ENCODE peak calls at places on chromosomes 12 and 14, in four cellular contexts. One of them, this sample, is unnamed.

GRCh38 chr12:108371801-108372344 is 32.8 kb upstream of the CMKLR1 start:
- DNase-seq in fibroblast of lung: peak
- DNase-seq in stomach: no peak
- DNase-seq in AG10803: peak
- DNase-seq in this sample: no peak

GRCh38 chr12:108063192-108063591 is 65.9 kb upstream of the WSCD2 start:
- DNase-seq in fibroblast of lung: peak
- DNase-seq in stomach: no peak
- DNase-seq in AG10803: peak
- DNase-seq in this sample: peak

GRCh38 chr12:94596596-94596995 is 53.8 kb downstream of the TMCC3 start:
- DNase-seq in fibroblast of lung: peak
- DNase-seq in stomach: peak
- DNase-seq in AG10803: no peak
- DNase-seq in this sample: peak

GRCh38 chr12:5648692-5649338 is 216.9 kb downstream of the NTF3 start:
- DNase-seq in fibroblast of lung: peak
- DNase-seq in stomach: no peak
- DNase-seq in AG10803: peak
- DNase-seq in this sample: no peak

GRCh38 chr14:69933623-69934275 is 54.5 kb downstream of the SMOC1 start:
- DNase-seq in fibroblast of lung: no peak
- DNase-seq in stomach: no peak
- DNase-seq in AG10803: no peak
- DNase-seq in this sample: no peak

GRCh38 chr12:23238957-23239356 is 614.0 kb downstream of the ETNK1 start:
- DNase-seq in fibroblast of lung: no peak
- DNase-seq in stomach: no peak
- DNase-seq in AG10803: no peak
- DNase-seq in this sample: no peak

GRCh38 chr12:112584266-112584722 is 165.5 kb downstream of the PTPN11 start:
- DNase-seq in fibroblast of lung: no peak
- DNase-seq in stomach: no peak
- DNase-seq in AG10803: no peak
- DNase-seq in this sample: no peak

GRCh38 chr12:124754949-124755800 is 108.5 kb downstream of the SCARB1 start:
- DNase-seq in fibroblast of lung: peak
- DNase-seq in stomach: peak
- DNase-seq in AG10803: peak
- DNase-seq in this sample: no peak

GRCh38 chr12:27859648-27860047 is 79.6 kb upstream of the MANSC4 start:
- DNase-seq in fibroblast of lung: no peak
- DNase-seq in stomach: no peak
- DNase-seq in AG10803: no peak
- DNase-seq in this sample: no peak

GRCh38 chr12:2286461-2287131 is 233.8 kb downstream of the CACNA1C start:
- DNase-seq in fibroblast of lung: no peak
- DNase-seq in stomach: no peak
- DNase-seq in AG10803: peak
- DNase-seq in this sample: no peak

GRCh38 chr12:129351481-129351880 is 498.2 kb downstream of the GLT1D1 start:
- DNase-seq in fibroblast of lung: no peak
- DNase-seq in stomach: no peak
- DNase-seq in AG10803: no peak
- DNase-seq in this sample: no peak

GRCh38 chr12:102811125-102811737 is 105.8 kb downstream of the PAH start:
- DNase-seq in fibroblast of lung: no peak
- DNase-seq in stomach: no peak
- DNase-seq in AG10803: peak
- DNase-seq in this sample: no peak

GRCh38 chr12:57261385-57261784 is 10.4 kb upstream of the STAC3 start:
- DNase-seq in fibroblast of lung: no peak
- DNase-seq in stomach: no peak
- DNase-seq in AG10803: no peak
- DNase-seq in this sample: no peak

GRCh38 chr12:47276253-47277070 is 196.7 kb upstream of the AMIGO2 start:
- DNase-seq in fibroblast of lung: peak
- DNase-seq in stomach: no peak
- DNase-seq in AG10803: peak
- DNase-seq in this sample: peak

GRCh38 chr12:100225491-100225890 is 24.9 kb downstream of the ACTR6 start:
- DNase-seq in fibroblast of lung: no peak
- DNase-seq in stomach: no peak
- DNase-seq in AG10803: no peak
- DNase-seq in this sample: peak

GRCh38 chr12:51415931-51416330 is 8.7 kb upstream of the SLC4A8 start:
- DNase-seq in fibroblast of lung: no peak
- DNase-seq in stomach: no peak
- DNase-seq in AG10803: no peak
- DNase-seq in this sample: peak

GRCh38 chr12:100897240-100897639 is 102.7 kb downstream of the ANO4 start:
- DNase-seq in fibroblast of lung: no peak
- DNase-seq in stomach: no peak
- DNase-seq in AG10803: no peak
- DNase-seq in this sample: no peak

GRCh38 chr12:100699209-100699608 is 95.4 kb upstream of the ANO4 start:
- DNase-seq in fibroblast of lung: no peak
- DNase-seq in stomach: no peak
- DNase-seq in AG10803: no peak
- DNase-seq in this sample: no peak

GRCh38 chr14:68768316-68768715 is 24.6 kb downstream of the ZFP36L1 start:
- DNase-seq in fibroblast of lung: no peak
- DNase-seq in stomach: no peak
- DNase-seq in AG10803: no peak
- DNase-seq in this sample: no peak

GRCh38 chr14:61342486-61342885 is 21.1 kb downstream of the PRKCH start:
- DNase-seq in fibroblast of lung: no peak
- DNase-seq in stomach: no peak
- DNase-seq in AG10803: no peak
- DNase-seq in this sample: no peak

GRCh38 chr12:66668311-66668710 is 10.6 kb downstream of the GRIP1 start:
- DNase-seq in fibroblast of lung: no peak
- DNase-seq in stomach: no peak
- DNase-seq in AG10803: peak
- DNase-seq in this sample: no peak

GRCh38 chr12:17108877-17109520 is 503.0 kb upstream of the LMO3 start:
- DNase-seq in fibroblast of lung: no peak
- DNase-seq in stomach: no peak
- DNase-seq in AG10803: no peak
- DNase-seq in this sample: peak

GRCh38 chr12:94025730-94026129 is 122.6 kb upstream of the PLXNC1 start:
- DNase-seq in fibroblast of lung: no peak
- DNase-seq in stomach: no peak
- DNase-seq in AG10803: no peak
- DNase-seq in this sample: no peak

GRCh38 chr14:102584871-102585869 is 7.3 kb upstream of the RCOR1 start:
- DNase-seq in fibroblast of lung: no peak
- DNase-seq in stomach: peak
- DNase-seq in AG10803: no peak
- DNase-seq in this sample: peak

GRCh38 chr12:32303171-32303570 is 96.2 kb upstream of the FGD4 start:
- DNase-seq in fibroblast of lung: no peak
- DNase-seq in stomach: no peak
- DNase-seq in AG10803: peak
- DNase-seq in this sample: no peak

GRCh38 chr14:65361920-65362319 is 50.6 kb upstream of the FUT8 start:
- DNase-seq in fibroblast of lung: peak
- DNase-seq in stomach: peak
- DNase-seq in AG10803: peak
- DNase-seq in this sample: peak

GRCh38 chr12:57216014-57216891 is at the start of gene NXPH4:
- DNase-seq in fibroblast of lung: no peak
- DNase-seq in stomach: peak
- DNase-seq in AG10803: no peak
- DNase-seq in this sample: peak

GRCh38 chr14:52033131-52033642 is 35.7 kb downstream of the NID2 start:
- DNase-seq in fibroblast of lung: no peak
- DNase-seq in stomach: no peak
- DNase-seq in AG10803: peak
- DNase-seq in this sample: peak

DNA sequence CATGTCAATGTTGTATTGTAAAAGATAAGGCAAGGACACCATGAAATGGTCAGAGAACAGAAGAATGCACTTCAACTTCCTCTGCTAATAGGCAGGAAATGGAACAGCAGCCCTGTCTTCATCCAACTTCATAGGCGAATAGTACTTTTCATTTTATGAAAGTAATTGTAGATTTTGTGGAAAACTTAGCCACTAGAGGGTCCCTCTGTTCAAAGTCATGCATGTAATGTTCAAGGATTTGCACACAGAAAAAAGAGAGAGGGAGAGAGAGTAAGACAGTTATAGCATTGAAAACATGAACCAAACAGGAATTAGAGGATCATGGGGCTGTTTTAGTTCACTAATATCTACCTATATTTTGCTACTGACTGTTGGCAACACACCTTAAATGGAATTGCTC is 172.2 kb downstream of the FLRT2 start:
- DNase-seq in fibroblast of lung: peak
- DNase-seq in stomach: no peak
- DNase-seq in AG10803: no peak
- DNase-seq in this sample: no peak
- TF ChIP-seq CTCF in fibroblast of lung: peak
- TF ChIP-seq CTCF in stomach: no peak
- TF ChIP-seq CTCF in AG10803: no peak
- TF ChIP-seq CTCF in this sample: no peak

GRCh38 chr12:111434680-111435338 is 29.1 kb downstream of the SH2B3 start:
- DNase-seq in fibroblast of lung: peak
- DNase-seq in stomach: no peak
- DNase-seq in AG10803: peak
- DNase-seq in this sample: no peak
- H3K4me3 ChIP-seq in fibroblast of lung: peak
- H3K4me3 ChIP-seq in stomach: no peak
- H3K4me3 ChIP-seq in AG10803: peak
- H3K4me3 ChIP-seq in this sample: no peak

GRCh38 chr12:9103050-9103854 is 12.5 kb downstream of the A2M start:
- DNase-seq in fibroblast of lung: no peak
- DNase-seq in stomach: no peak
- DNase-seq in AG10803: no peak
- DNase-seq in this sample: no peak
- TF ChIP-seq CTCF in fibroblast of lung: no peak
- TF ChIP-seq CTCF in stomach: no peak
- TF ChIP-seq CTCF in AG10803: no peak
- TF ChIP-seq CTCF in this sample: no peak

GRCh38 chr14:92223027-92223426 is 99.9 kb upstream of the SLC24A4 start:
- DNase-seq in fibroblast of lung: no peak
- DNase-seq in stomach: no peak
- DNase-seq in AG10803: no peak
- DNase-seq in this sample: no peak
- H3K4me3 ChIP-seq in fibroblast of lung: no peak
- H3K4me3 ChIP-seq in stomach: no peak
- H3K4me3 ChIP-seq in AG10803: no peak
- H3K4me3 ChIP-seq in this sample: no peak

DNA sequence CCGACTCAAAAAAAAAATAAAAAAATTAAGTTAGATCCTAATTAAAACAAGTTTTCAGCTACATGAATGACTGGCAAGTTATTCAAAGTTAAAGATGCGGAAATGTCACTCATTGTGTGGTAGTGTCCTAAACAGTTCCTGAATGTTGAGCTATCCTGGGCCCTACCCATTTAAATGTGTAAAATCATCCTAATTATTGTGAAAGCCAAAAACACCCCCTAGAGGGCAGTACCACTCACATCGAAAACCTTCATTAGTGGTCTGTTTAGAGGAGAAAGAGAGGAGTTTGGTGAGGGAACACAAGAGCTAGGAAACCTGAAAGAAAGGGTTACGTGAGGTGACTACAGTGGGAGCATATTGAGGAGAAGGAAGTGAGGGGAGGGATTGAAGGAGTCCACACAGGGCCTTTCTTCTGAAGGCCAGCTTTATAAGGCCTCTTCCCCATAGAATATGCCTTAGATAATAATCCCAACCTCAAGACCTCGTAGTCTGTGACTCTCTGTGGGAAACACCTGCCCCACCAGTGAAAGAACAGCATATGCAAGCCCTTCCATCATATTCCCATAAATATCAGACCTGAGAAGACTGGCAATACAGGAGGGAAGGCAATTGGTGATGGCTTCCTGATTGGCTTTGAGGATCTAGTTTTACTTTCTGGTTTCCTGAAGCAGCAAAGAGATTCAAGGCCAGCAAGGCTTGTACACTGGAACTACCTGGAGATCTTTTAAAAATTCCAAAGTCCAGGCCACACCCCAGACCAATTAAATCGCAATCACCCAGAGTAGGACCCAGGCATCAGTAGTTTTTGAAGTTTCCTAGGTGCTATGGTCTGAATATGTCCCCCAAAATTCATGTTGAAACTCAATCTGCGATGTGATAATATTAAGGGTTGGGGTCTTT is 2.7 kb upstream of the TEP1 start:
- DNase-seq in fibroblast of lung: peak
- DNase-seq in stomach: no peak
- DNase-seq in AG10803: peak
- DNase-seq in this sample: peak
- TF ChIP-seq CTCF in fibroblast of lung: peak
- TF ChIP-seq CTCF in stomach: peak
- TF ChIP-seq CTCF in AG10803: peak
- TF ChIP-seq CTCF in this sample: peak

GRCh38 chr12:63844391-63845341 is at the start of gene SRGAP1:
- DNase-seq in fibroblast of lung: peak
- DNase-seq in stomach: peak
- DNase-seq in AG10803: peak
- DNase-seq in this sample: peak

GRCh38 chr12:63849641-63850040 is 5.1 kb downstream of the SRGAP1 start:
- DNase-seq in fibroblast of lung: no peak
- DNase-seq in stomach: no peak
- DNase-seq in AG10803: no peak
- DNase-seq in this sample: no peak

GRCh38 chr12:63846249-63846967 is 1.9 kb downstream of the SRGAP1 start:
- DNase-seq in fibroblast of lung: peak
- DNase-seq in stomach: no peak
- DNase-seq in AG10803: peak
- DNase-seq in this sample: no peak

GRCh38 chr12:63845726-63846125 is 1.2 kb downstream of the SRGAP1 start:
- DNase-seq in fibroblast of lung: peak
- DNase-seq in stomach: no peak
- DNase-seq in AG10803: peak
- DNase-seq in this sample: peak

DNA sequence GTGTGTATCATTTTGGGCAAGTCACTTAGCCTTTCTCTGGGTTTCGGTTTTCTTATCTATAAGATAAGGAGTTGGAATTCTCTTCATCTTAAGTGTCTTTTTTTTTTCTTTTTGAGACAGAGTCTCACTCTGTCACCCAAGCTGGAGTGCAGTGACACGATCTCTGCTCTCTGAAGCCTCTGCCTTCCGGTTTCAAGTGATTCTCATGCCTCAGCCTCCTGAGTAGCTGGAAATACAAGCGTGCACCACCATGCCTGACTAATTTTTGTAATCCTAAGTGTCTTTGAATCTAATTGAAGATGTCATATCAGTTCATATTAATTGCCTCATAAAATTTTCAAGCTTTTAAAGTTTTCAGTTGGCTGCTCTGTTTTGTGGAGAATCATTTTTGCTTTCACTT is 4.0 kb downstream of the SRGAP1 start:
- DNase-seq in fibroblast of lung: no peak
- DNase-seq in stomach: no peak
- DNase-seq in AG10803: no peak
- DNase-seq in this sample: no peak
- H3K4me3 ChIP-seq in fibroblast of lung: peak
- H3K4me3 ChIP-seq in stomach: no peak
- H3K4me3 ChIP-seq in AG10803: no peak
- H3K4me3 ChIP-seq in this sample: no peak

GRCh38 chr14:23727566-23728335 is 91.6 kb downstream of the DHRS2 start:
- DNase-seq in fibroblast of lung: peak
- DNase-seq in stomach: no peak
- DNase-seq in AG10803: peak
- DNase-seq in this sample: peak
- TF ChIP-seq CTCF in fibroblast of lung: peak
- TF ChIP-seq CTCF in stomach: no peak
- TF ChIP-seq CTCF in AG10803: peak
- TF ChIP-seq CTCF in this sample: peak

This sample was measured in epithelial cell of esophagus.